ENCODE peak calls at places on chromosomes 6 and 20, in nine cellular contexts. One of them, this sample, is unnamed.

GRCh38 chr6:10662742-10663141 is 31.7 kb downstream of the C6orf52 start:
- DNase-seq in MCF 10A: no peak
- DNase-seq in heart left ventricle: no peak
- DNase-seq in neural crest cell: no peak
- DNase-seq in CD8-positive, alpha-beta T cell: no peak
- DNase-seq in hepatocyte: no peak
- DNase-seq in astrocyte of the spinal cord: no peak
- DNase-seq in CD14-positive monocyte: no peak
- DNase-seq in GM12865: no peak
- DNase-seq in this sample: no peak

GRCh38 chr6:9783567-9783966 is 631.3 kb downstream of the TFAP2A start:
- DNase-seq in heart left ventricle: no peak
- DNase-seq in astrocyte of the spinal cord: no peak
- DNase-seq in GM12865: peak; percentile 57
- DNase-seq in CD8-positive, alpha-beta T cell: no peak
- DNase-seq in CD14-positive monocyte: no peak
- DNase-seq in hepatocyte: peak; percentile 10
- DNase-seq in MCF 10A: peak; percentile 6
- DNase-seq in neural crest cell: no peak
- DNase-seq in this sample: no peak

GRCh38 chr6:55511124-55511820 is 67.7 kb downstream of the HMGCLL1 start:
- DNase-seq in MCF 10A: no peak
- DNase-seq in neural crest cell: no peak
- DNase-seq in hepatocyte: no peak
- DNase-seq in heart left ventricle: no peak
- DNase-seq in CD8-positive, alpha-beta T cell: no peak
- DNase-seq in GM12865: no peak
- DNase-seq in CD14-positive monocyte: no peak
- DNase-seq in astrocyte of the spinal cord: no peak
- DNase-seq in this sample: no peak

GRCh38 chr6:16690244-16691142 is 70.8 kb downstream of the ATXN1 start:
- DNase-seq in hepatocyte: no peak
- DNase-seq in neural crest cell: no peak
- DNase-seq in GM12865: peak; percentile 72
- DNase-seq in astrocyte of the spinal cord: no peak
- DNase-seq in CD8-positive, alpha-beta T cell: no peak
- DNase-seq in MCF 10A: peak; percentile 64
- DNase-seq in CD14-positive monocyte: no peak
- DNase-seq in heart left ventricle: no peak
- DNase-seq in this sample: no peak

GRCh38 chr6:147218797-147219196 is 14.6 kb downstream of the STXBP5 start:
- DNase-seq in GM12865: no peak
- DNase-seq in hepatocyte: no peak
- DNase-seq in astrocyte of the spinal cord: no peak
- DNase-seq in CD8-positive, alpha-beta T cell: no peak
- DNase-seq in MCF 10A: no peak
- DNase-seq in neural crest cell: no peak
- DNase-seq in CD14-positive monocyte: no peak
- DNase-seq in heart left ventricle: no peak
- DNase-seq in this sample: no peak

GRCh38 chr6:133645000-133645619 is 243.8 kb upstream of the TCF21 start:
- DNase-seq in astrocyte of the spinal cord: peak; percentile 70
- DNase-seq in MCF 10A: no peak
- DNase-seq in GM12865: no peak
- DNase-seq in neural crest cell: no peak
- DNase-seq in CD8-positive, alpha-beta T cell: no peak
- DNase-seq in heart left ventricle: peak; percentile 16
- DNase-seq in CD14-positive monocyte: no peak
- DNase-seq in hepatocyte: peak; percentile 44
- DNase-seq in this sample: peak; percentile 51

GRCh38 chr20:53403029-53403428 is 190.6 kb downstream of the ZNF217 start:
- DNase-seq in hepatocyte: no peak
- DNase-seq in CD14-positive monocyte: no peak
- DNase-seq in MCF 10A: no peak
- DNase-seq in astrocyte of the spinal cord: no peak
- DNase-seq in neural crest cell: no peak
- DNase-seq in CD8-positive, alpha-beta T cell: no peak
- DNase-seq in heart left ventricle: no peak
- DNase-seq in GM12865: no peak
- DNase-seq in this sample: no peak

GRCh38 chr6:53691252-53691651 is 25.7 kb upstream of the KLHL31 start:
- DNase-seq in heart left ventricle: no peak
- DNase-seq in astrocyte of the spinal cord: no peak
- DNase-seq in MCF 10A: no peak
- DNase-seq in CD14-positive monocyte: no peak
- DNase-seq in GM12865: no peak
- DNase-seq in neural crest cell: no peak
- DNase-seq in CD8-positive, alpha-beta T cell: no peak
- DNase-seq in hepatocyte: no peak
- DNase-seq in this sample: no peak

GRCh38 chr20:51400051-51400926 is 142.2 kb downstream of the NFATC2 start:
- DNase-seq in CD8-positive, alpha-beta T cell: peak; percentile 57
- DNase-seq in hepatocyte: no peak
- DNase-seq in astrocyte of the spinal cord: no peak
- DNase-seq in neural crest cell: no peak
- DNase-seq in CD14-positive monocyte: no peak
- DNase-seq in MCF 10A: no peak
- DNase-seq in heart left ventricle: no peak
- DNase-seq in GM12865: peak; percentile 93
- DNase-seq in this sample: no peak

GRCh38 chr6:89138173-89138572 is 7.7 kb upstream of the PM20D2 start:
- DNase-seq in CD14-positive monocyte: no peak
- DNase-seq in hepatocyte: no peak
- DNase-seq in neural crest cell: no peak
- DNase-seq in MCF 10A: no peak
- DNase-seq in astrocyte of the spinal cord: no peak
- DNase-seq in heart left ventricle: no peak
- DNase-seq in CD8-positive, alpha-beta T cell: no peak
- DNase-seq in GM12865: no peak
- DNase-seq in this sample: no peak

GRCh38 chr20:22824077-22824476 is 211.0 kb upstream of the SSTR4 start:
- DNase-seq in neural crest cell: no peak
- DNase-seq in CD14-positive monocyte: no peak
- DNase-seq in heart left ventricle: no peak
- DNase-seq in astrocyte of the spinal cord: no peak
- DNase-seq in CD8-positive, alpha-beta T cell: no peak
- DNase-seq in hepatocyte: no peak
- DNase-seq in GM12865: no peak
- DNase-seq in MCF 10A: no peak
- DNase-seq in this sample: no peak

DNA sequence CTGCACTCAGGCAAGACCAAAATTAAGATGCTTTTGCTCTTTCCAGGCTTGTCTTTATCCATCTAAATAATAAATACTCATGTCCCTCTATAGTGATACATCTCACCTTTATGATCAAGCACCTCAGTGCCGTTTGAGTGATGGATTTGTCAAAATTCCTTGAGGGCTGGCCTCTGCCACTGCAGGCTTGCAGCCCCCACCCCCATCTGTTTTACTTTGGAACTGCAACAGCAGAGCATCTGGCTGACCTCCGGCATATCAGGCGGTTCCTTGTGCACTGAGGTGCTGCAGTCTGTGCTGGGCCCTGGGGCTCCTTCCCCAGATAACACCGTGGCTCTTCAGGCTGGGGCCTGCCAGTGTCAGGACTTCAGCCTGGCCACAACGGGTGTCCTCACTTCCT is 386.9 kb downstream of the CDH26 start:
- DNase-seq in astrocyte of the spinal cord: no peak
- DNase-seq in CD14-positive monocyte: no peak
- DNase-seq in hepatocyte: no peak
- DNase-seq in CD8-positive, alpha-beta T cell: no peak
- DNase-seq in heart left ventricle: no peak
- DNase-seq in GM12865: no peak
- DNase-seq in MCF 10A: no peak
- DNase-seq in neural crest cell: no peak
- DNase-seq in this sample: no peak
- TF ChIP-seq CTCF in astrocyte of the spinal cord: no peak
- TF ChIP-seq CTCF in CD14-positive monocyte: no peak
- TF ChIP-seq CTCF in hepatocyte: no peak
- TF ChIP-seq CTCF in CD8-positive, alpha-beta T cell: no peak
- TF ChIP-seq CTCF in heart left ventricle: no peak
- TF ChIP-seq CTCF in GM12865: no peak
- TF ChIP-seq CTCF in MCF 10A: no peak
- TF ChIP-seq CTCF in neural crest cell: no peak
- TF ChIP-seq CTCF in this sample: no peak

DNA sequence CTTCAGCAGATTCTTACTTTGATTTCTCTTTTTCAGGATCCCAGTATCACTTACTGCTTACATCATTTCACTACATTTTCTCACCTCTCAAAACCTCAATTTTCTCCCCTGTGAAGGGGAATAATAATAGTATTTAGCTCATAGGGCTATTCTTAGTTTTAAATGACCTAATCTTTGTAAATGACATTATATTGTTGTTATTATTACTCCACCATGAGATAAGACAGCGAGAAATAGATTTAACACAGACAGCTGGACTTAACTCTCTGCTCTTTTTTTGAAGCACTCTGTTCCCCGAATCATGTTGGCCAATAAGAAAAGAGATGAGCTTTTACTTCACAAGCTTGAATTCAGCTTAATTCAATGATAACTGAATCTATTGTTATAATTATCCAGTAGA is 108.5 kb upstream of the QKI start:
- DNase-seq in neural crest cell: no peak
- DNase-seq in GM12865: no peak
- DNase-seq in astrocyte of the spinal cord: no peak
- DNase-seq in MCF 10A: no peak
- DNase-seq in CD14-positive monocyte: no peak
- DNase-seq in hepatocyte: no peak
- DNase-seq in CD8-positive, alpha-beta T cell: no peak
- DNase-seq in heart left ventricle: no peak
- DNase-seq in this sample: no peak
- TF ChIP-seq CTCF in neural crest cell: no peak
- TF ChIP-seq CTCF in GM12865: no peak
- TF ChIP-seq CTCF in astrocyte of the spinal cord: no peak
- TF ChIP-seq CTCF in MCF 10A: no peak
- TF ChIP-seq CTCF in CD14-positive monocyte: no peak
- TF ChIP-seq CTCF in hepatocyte: no peak
- TF ChIP-seq CTCF in CD8-positive, alpha-beta T cell: no peak
- TF ChIP-seq CTCF in heart left ventricle: no peak
- TF ChIP-seq CTCF in this sample: no peak

GRCh38 chr20:36470482-36471062 is 70.7 kb upstream of the MYL9 start:
- DNase-seq in heart left ventricle: no peak
- DNase-seq in astrocyte of the spinal cord: no peak
- DNase-seq in CD8-positive, alpha-beta T cell: no peak
- DNase-seq in GM12865: no peak
- DNase-seq in hepatocyte: no peak
- DNase-seq in neural crest cell: no peak
- DNase-seq in CD14-positive monocyte: no peak
- DNase-seq in MCF 10A: no peak
- DNase-seq in this sample: no peak

GRCh38 chr20:36469973-36470372 is 71.3 kb upstream of the MYL9 start:
- DNase-seq in neural crest cell: no peak
- DNase-seq in MCF 10A: no peak
- DNase-seq in astrocyte of the spinal cord: no peak
- DNase-seq in hepatocyte: no peak
- DNase-seq in CD8-positive, alpha-beta T cell: no peak
- DNase-seq in heart left ventricle: no peak
- DNase-seq in CD14-positive monocyte: no peak
- DNase-seq in GM12865: no peak
- DNase-seq in this sample: no peak

GRCh38 chr20:36467076-36467999 is 74.0 kb upstream of the MYL9 start:
- DNase-seq in CD14-positive monocyte: no peak
- DNase-seq in heart left ventricle: peak; percentile 63
- DNase-seq in MCF 10A: peak; percentile 55
- DNase-seq in GM12865: peak; percentile 84
- DNase-seq in CD8-positive, alpha-beta T cell: peak; percentile 56
- DNase-seq in astrocyte of the spinal cord: peak; percentile 43
- DNase-seq in hepatocyte: peak; percentile 31
- DNase-seq in neural crest cell: no peak
- DNase-seq in this sample: peak; percentile 63

GRCh38 chr20:36466089-36466488 is 75.2 kb upstream of the MYL9 start:
- DNase-seq in CD14-positive monocyte: no peak
- DNase-seq in astrocyte of the spinal cord: no peak
- DNase-seq in GM12865: no peak
- DNase-seq in MCF 10A: no peak
- DNase-seq in heart left ventricle: no peak
- DNase-seq in hepatocyte: no peak
- DNase-seq in neural crest cell: no peak
- DNase-seq in CD8-positive, alpha-beta T cell: no peak
- DNase-seq in this sample: no peak

DNA sequence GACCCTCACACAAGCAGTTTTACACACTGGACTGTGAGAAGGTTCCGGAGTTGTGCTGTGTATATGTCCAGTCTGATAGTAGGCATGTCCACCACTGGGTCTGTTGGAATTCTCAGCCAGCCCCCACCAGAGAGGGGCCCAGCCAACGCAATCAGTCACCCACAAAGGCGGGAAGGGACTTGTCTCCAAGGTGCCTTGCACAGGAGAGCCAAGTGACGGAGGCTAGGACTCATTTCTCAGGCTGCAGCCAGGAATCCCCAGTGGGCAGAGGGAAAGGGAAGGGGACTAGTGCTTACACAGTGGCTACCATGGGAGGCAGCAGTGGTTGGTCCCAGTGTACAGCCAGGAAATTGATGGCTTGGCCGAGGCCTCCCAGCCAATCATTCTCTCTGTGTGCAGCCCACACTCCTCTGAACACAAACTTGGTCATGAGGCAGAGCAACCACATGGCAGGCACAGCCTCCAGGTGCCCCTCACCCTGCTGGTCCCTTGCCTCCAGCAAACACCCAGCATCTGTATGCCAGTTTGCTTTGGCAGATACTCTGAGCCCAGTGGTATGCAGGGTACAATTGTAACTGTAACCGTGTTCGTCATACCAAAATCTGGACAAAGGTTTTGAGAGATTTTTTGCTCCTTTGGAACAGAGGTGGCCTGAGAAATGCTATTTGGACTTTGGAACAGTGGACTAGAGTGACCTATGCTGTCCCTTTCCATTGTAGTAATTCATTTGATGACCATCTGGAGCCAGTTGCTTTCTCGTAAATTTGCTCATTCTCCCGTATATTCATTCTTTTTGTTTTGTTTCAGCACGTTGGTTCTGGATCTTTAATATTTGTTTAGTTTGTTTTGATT is 72.9 kb upstream of the MYL9 start:
- DNase-seq in CD8-positive, alpha-beta T cell: no peak
- DNase-seq in MCF 10A: no peak
- DNase-seq in heart left ventricle: no peak
- DNase-seq in CD14-positive monocyte: no peak
- DNase-seq in GM12865: no peak
- DNase-seq in astrocyte of the spinal cord: peak; percentile 44
- DNase-seq in neural crest cell: no peak
- DNase-seq in hepatocyte: peak; percentile 35
- DNase-seq in this sample: no peak
- TF ChIP-seq CTCF in CD8-positive, alpha-beta T cell: no peak
- TF ChIP-seq CTCF in MCF 10A: no peak
- TF ChIP-seq CTCF in heart left ventricle: no peak
- TF ChIP-seq CTCF in CD14-positive monocyte: no peak
- TF ChIP-seq CTCF in GM12865: no peak
- TF ChIP-seq CTCF in astrocyte of the spinal cord: no peak
- TF ChIP-seq CTCF in neural crest cell: no peak
- TF ChIP-seq CTCF in hepatocyte: no peak
- TF ChIP-seq CTCF in this sample: no peak

DNA sequence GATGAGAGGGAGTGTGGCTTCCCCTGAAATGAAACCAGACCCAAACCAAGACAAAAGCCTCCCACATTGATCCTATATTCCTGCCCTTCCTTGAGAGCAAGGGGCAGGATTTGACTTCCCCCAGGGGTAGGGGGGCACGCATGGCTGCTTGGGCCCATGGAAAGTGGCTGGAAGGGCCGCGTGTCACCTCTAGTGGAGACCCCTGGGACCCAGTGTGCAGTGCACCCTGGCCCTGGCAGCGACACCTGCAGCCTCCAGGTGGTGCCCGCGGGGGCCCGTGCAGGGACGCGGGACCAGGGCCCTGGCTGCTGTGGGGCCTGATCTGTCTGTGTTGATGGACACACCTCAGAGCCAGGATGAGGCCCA is 18.0 kb upstream of the SLCO4A1 start:
- DNase-seq in CD8-positive, alpha-beta T cell: no peak
- DNase-seq in MCF 10A: peak; percentile 33
- DNase-seq in heart left ventricle: no peak
- DNase-seq in astrocyte of the spinal cord: no peak
- DNase-seq in GM12865: peak; percentile 52
- DNase-seq in hepatocyte: peak; percentile 33
- DNase-seq in CD14-positive monocyte: no peak
- DNase-seq in neural crest cell: no peak
- DNase-seq in this sample: no peak
- TF ChIP-seq CTCF in CD8-positive, alpha-beta T cell: no peak
- TF ChIP-seq CTCF in MCF 10A: no peak
- TF ChIP-seq CTCF in heart left ventricle: no peak
- TF ChIP-seq CTCF in astrocyte of the spinal cord: no peak
- TF ChIP-seq CTCF in GM12865: peak; percentile 51
- TF ChIP-seq CTCF in hepatocyte: no peak
- TF ChIP-seq CTCF in CD14-positive monocyte: peak; percentile 25
- TF ChIP-seq CTCF in neural crest cell: no peak
- TF ChIP-seq CTCF in this sample: no peak

This sample was measured in HFFc6.